ENCODE peak calls at places on chromosomes 16 and 17, in eight cellular contexts. One of them, this sample, is unnamed.

GRCh38 chr17:14158707-14159106 is 78.0 kb downstream of the CDRT15 start:
- DNase-seq in GM12892: no peak
- DNase-seq in stomach: no peak
- DNase-seq in upper lobe of left lung: no peak
- DNase-seq in body of pancreas: no peak
- DNase-seq in tibial nerve: no peak
- DNase-seq in Peyer's patch: no peak
- DNase-seq in thyroid gland: no peak
- DNase-seq in this sample: no peak

GRCh38 chr17:7404737-7405412 is 978 bp upstream of the TMEM256 start:
- DNase-seq in GM12892: peak
- DNase-seq in stomach: peak
- DNase-seq in upper lobe of left lung: peak
- DNase-seq in body of pancreas: peak
- DNase-seq in tibial nerve: peak
- DNase-seq in Peyer's patch: no peak
- DNase-seq in thyroid gland: peak
- DNase-seq in this sample: no peak

GRCh38 chr17:82348866-82349265 is 10.2 kb upstream of the TEX19 start:
- DNase-seq in GM12892: no peak
- DNase-seq in stomach: no peak
- DNase-seq in upper lobe of left lung: no peak
- DNase-seq in body of pancreas: no peak
- DNase-seq in tibial nerve: no peak
- DNase-seq in Peyer's patch: no peak
- DNase-seq in thyroid gland: no peak
- DNase-seq in this sample: no peak

GRCh38 chr16:87945351-87946042 is 5.7 kb upstream of the BANP start:
- DNase-seq in GM12892: no peak
- DNase-seq in stomach: peak
- DNase-seq in upper lobe of left lung: no peak
- DNase-seq in body of pancreas: peak
- DNase-seq in tibial nerve: peak
- DNase-seq in Peyer's patch: peak
- DNase-seq in thyroid gland: peak
- DNase-seq in this sample: no peak

GRCh38 chr17:70407501-70407900 is 238.2 kb downstream of the KCNJ2 start:
- DNase-seq in GM12892: no peak
- DNase-seq in stomach: no peak
- DNase-seq in upper lobe of left lung: no peak
- DNase-seq in body of pancreas: no peak
- DNase-seq in tibial nerve: no peak
- DNase-seq in Peyer's patch: no peak
- DNase-seq in thyroid gland: no peak
- DNase-seq in this sample: no peak

GRCh38 chr16:15874745-15875314 is 13.6 kb downstream of the CEP20 start:
- DNase-seq in GM12892: no peak
- DNase-seq in stomach: peak
- DNase-seq in upper lobe of left lung: no peak
- DNase-seq in body of pancreas: peak
- DNase-seq in tibial nerve: peak
- DNase-seq in Peyer's patch: no peak
- DNase-seq in thyroid gland: peak
- DNase-seq in this sample: no peak

GRCh38 chr16:49542391-49542891 is 168.8 kb downstream of the C16orf78 start:
- DNase-seq in GM12892: no peak
- DNase-seq in stomach: no peak
- DNase-seq in upper lobe of left lung: no peak
- DNase-seq in body of pancreas: no peak
- DNase-seq in tibial nerve: no peak
- DNase-seq in Peyer's patch: no peak
- DNase-seq in thyroid gland: no peak
- DNase-seq in this sample: no peak

GRCh38 chr16:2257726-2258125 is 6.3 kb upstream of the ECI1 start:
- DNase-seq in GM12892: no peak
- DNase-seq in stomach: no peak
- DNase-seq in upper lobe of left lung: no peak
- DNase-seq in body of pancreas: no peak
- DNase-seq in tibial nerve: no peak
- DNase-seq in Peyer's patch: no peak
- DNase-seq in thyroid gland: no peak
- DNase-seq in this sample: no peak

GRCh38 chr16:52597772-52598483 is 51.0 kb upstream of the TOX3 start:
- DNase-seq in GM12892: no peak
- DNase-seq in stomach: peak
- DNase-seq in upper lobe of left lung: no peak
- DNase-seq in body of pancreas: peak
- DNase-seq in tibial nerve: no peak
- DNase-seq in Peyer's patch: no peak
- DNase-seq in thyroid gland: no peak
- DNase-seq in this sample: no peak

GRCh38 chr16:47323241-47323640 is 137.6 kb downstream of the ITFG1 start:
- DNase-seq in GM12892: no peak
- DNase-seq in stomach: no peak
- DNase-seq in upper lobe of left lung: no peak
- DNase-seq in body of pancreas: no peak
- DNase-seq in tibial nerve: no peak
- DNase-seq in Peyer's patch: no peak
- DNase-seq in thyroid gland: no peak
- DNase-seq in this sample: no peak

GRCh38 chr16:86850675-86851074 is 272.3 kb downstream of the FOXL1 start:
- DNase-seq in GM12892: no peak
- DNase-seq in stomach: no peak
- DNase-seq in upper lobe of left lung: no peak
- DNase-seq in body of pancreas: no peak
- DNase-seq in tibial nerve: no peak
- DNase-seq in Peyer's patch: no peak
- DNase-seq in thyroid gland: peak
- DNase-seq in this sample: no peak

GRCh38 chr16:80563807-80564206 is 23.0 kb downstream of the DYNLRB2 start:
- DNase-seq in GM12892: no peak
- DNase-seq in stomach: no peak
- DNase-seq in upper lobe of left lung: no peak
- DNase-seq in body of pancreas: no peak
- DNase-seq in tibial nerve: no peak
- DNase-seq in Peyer's patch: no peak
- DNase-seq in thyroid gland: no peak
- DNase-seq in this sample: no peak

GRCh38 chr16:75062944-75063444 is 53.6 kb downstream of the LDHD start:
- DNase-seq in GM12892: no peak
- DNase-seq in stomach: no peak
- DNase-seq in upper lobe of left lung: peak
- DNase-seq in body of pancreas: no peak
- DNase-seq in tibial nerve: no peak
- DNase-seq in Peyer's patch: no peak
- DNase-seq in thyroid gland: no peak
- DNase-seq in this sample: no peak

GRCh38 chr17:17840751-17841591 is 4.2 kb upstream of the SREBF1 start:
- DNase-seq in GM12892: no peak
- DNase-seq in stomach: no peak
- DNase-seq in upper lobe of left lung: no peak
- DNase-seq in body of pancreas: no peak
- DNase-seq in tibial nerve: no peak
- DNase-seq in Peyer's patch: no peak
- DNase-seq in thyroid gland: no peak
- DNase-seq in this sample: no peak

GRCh38 chr17:35257080-35257701 is 14.3 kb downstream of the SLFN5 start:
- DNase-seq in GM12892: no peak
- DNase-seq in stomach: peak
- DNase-seq in upper lobe of left lung: no peak
- DNase-seq in body of pancreas: peak
- DNase-seq in tibial nerve: no peak
- DNase-seq in Peyer's patch: no peak
- DNase-seq in thyroid gland: peak
- DNase-seq in this sample: no peak

GRCh38 chr16:9843424-9844013 is 338.7 kb downstream of the GRIN2A start:
- DNase-seq in GM12892: no peak
- DNase-seq in stomach: no peak
- DNase-seq in upper lobe of left lung: no peak
- DNase-seq in body of pancreas: no peak
- DNase-seq in tibial nerve: no peak
- DNase-seq in Peyer's patch: no peak
- DNase-seq in thyroid gland: no peak
- DNase-seq in this sample: no peak

GRCh38 chr16:89577055-89577759 is 1.6 kb downstream of the CPNE7 start:
- DNase-seq in GM12892: no peak
- DNase-seq in stomach: no peak
- DNase-seq in upper lobe of left lung: no peak
- DNase-seq in body of pancreas: no peak
- DNase-seq in tibial nerve: no peak
- DNase-seq in Peyer's patch: no peak
- DNase-seq in thyroid gland: no peak
- DNase-seq in this sample: no peak

GRCh38 chr17:34619687-34620217 is 40.4 kb downstream of the TMEM132E start:
- DNase-seq in GM12892: no peak
- DNase-seq in stomach: no peak
- DNase-seq in upper lobe of left lung: no peak
- DNase-seq in body of pancreas: no peak
- DNase-seq in tibial nerve: no peak
- DNase-seq in Peyer's patch: no peak
- DNase-seq in thyroid gland: no peak
- DNase-seq in this sample: no peak

GRCh38 chr17:41864498-41864836 is 756 bp downstream of the KLHL11 start:
- DNase-seq in GM12892: no peak
- DNase-seq in stomach: no peak
- DNase-seq in upper lobe of left lung: peak
- DNase-seq in body of pancreas: no peak
- DNase-seq in tibial nerve: no peak
- DNase-seq in Peyer's patch: no peak
- DNase-seq in thyroid gland: no peak
- DNase-seq in this sample: no peak
- TF ChIP-seq POLR2A in GM12892: no peak
- TF ChIP-seq POLR2A in stomach: no peak
- TF ChIP-seq POLR2A in upper lobe of left lung: no peak
- TF ChIP-seq POLR2A in body of pancreas: no peak
- TF ChIP-seq POLR2A in tibial nerve: no peak
- TF ChIP-seq POLR2A in Peyer's patch: no peak
- TF ChIP-seq POLR2A in thyroid gland: no peak
- TF ChIP-seq POLR2A in this sample: no peak

DNA sequence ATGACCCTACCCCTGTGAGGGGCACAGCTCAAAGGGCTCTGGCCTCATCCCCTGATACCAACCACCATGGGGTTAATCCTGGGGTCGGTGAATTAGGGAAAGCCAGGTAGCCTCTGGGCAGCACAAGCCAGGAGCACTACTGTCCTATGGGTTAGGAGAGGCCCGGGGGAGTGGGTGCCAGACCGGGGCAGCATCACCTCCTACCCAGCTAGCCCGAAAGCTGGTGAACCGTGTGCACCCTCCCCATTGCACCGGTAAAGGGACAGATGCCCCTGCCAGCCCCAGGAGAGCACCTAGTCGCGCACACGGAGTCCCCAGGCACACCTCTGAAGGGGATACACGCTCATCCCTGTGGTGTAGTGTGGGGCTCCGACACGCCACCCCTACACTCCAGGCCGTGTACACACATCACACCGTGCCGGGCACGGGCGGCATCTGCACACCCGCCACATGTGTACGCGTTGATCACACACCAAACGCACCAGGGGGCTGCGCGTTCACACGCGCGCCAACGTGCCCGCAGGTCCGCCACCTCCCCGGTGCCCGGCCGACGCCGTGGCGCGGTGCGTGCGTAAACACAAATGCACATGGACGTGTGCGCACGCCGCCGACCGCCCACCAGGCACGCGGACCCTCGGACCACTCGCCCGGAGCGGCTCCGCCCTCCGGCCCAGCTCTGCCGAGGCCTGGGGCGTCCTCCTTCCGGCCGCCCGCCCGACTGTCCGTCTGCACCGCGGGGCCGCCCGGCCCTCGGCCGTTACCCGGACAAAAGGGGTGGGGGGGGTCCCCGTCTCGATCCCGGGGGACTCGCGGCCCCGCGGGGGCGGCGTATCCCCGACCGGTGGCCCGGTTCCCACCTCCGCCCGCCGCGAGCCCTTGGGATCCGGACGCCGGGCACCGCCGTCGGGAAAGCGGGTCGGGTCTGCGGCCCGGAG is 785 bp downstream of the UBALD1 start:
- DNase-seq in GM12892: peak
- DNase-seq in stomach: no peak
- DNase-seq in upper lobe of left lung: peak
- DNase-seq in body of pancreas: peak
- DNase-seq in tibial nerve: no peak
- DNase-seq in Peyer's patch: no peak
- DNase-seq in thyroid gland: peak
- DNase-seq in this sample: peak
- TF ChIP-seq POLR2A in GM12892: no peak
- TF ChIP-seq POLR2A in stomach: no peak
- TF ChIP-seq POLR2A in upper lobe of left lung: no peak
- TF ChIP-seq POLR2A in body of pancreas: peak
- TF ChIP-seq POLR2A in tibial nerve: no peak
- TF ChIP-seq POLR2A in Peyer's patch: no peak
- TF ChIP-seq POLR2A in thyroid gland: no peak
- TF ChIP-seq POLR2A in this sample: no peak

GRCh38 chr17:5035356-5035755 is at the start of gene SLC52A1:
- DNase-seq in GM12892: no peak
- DNase-seq in stomach: no peak
- DNase-seq in upper lobe of left lung: peak
- DNase-seq in body of pancreas: no peak
- DNase-seq in tibial nerve: no peak
- DNase-seq in Peyer's patch: no peak
- DNase-seq in thyroid gland: peak
- DNase-seq in this sample: no peak
- TF ChIP-seq POLR2A in GM12892: no peak
- TF ChIP-seq POLR2A in stomach: no peak
- TF ChIP-seq POLR2A in upper lobe of left lung: no peak
- TF ChIP-seq POLR2A in body of pancreas: no peak
- TF ChIP-seq POLR2A in tibial nerve: no peak
- TF ChIP-seq POLR2A in Peyer's patch: no peak
- TF ChIP-seq POLR2A in thyroid gland: no peak
- TF ChIP-seq POLR2A in this sample: no peak

GRCh38 chr17:21171309-21171922 is 42.5 kb downstream of the TMEM11 start:
- DNase-seq in GM12892: peak
- DNase-seq in stomach: no peak
- DNase-seq in upper lobe of left lung: peak
- DNase-seq in body of pancreas: no peak
- DNase-seq in tibial nerve: no peak
- DNase-seq in Peyer's patch: no peak
- DNase-seq in thyroid gland: no peak
- DNase-seq in this sample: peak

GRCh38 chr17:21174186-21174585 is 39.8 kb downstream of the TMEM11 start:
- DNase-seq in GM12892: no peak
- DNase-seq in stomach: peak
- DNase-seq in upper lobe of left lung: no peak
- DNase-seq in body of pancreas: no peak
- DNase-seq in tibial nerve: no peak
- DNase-seq in Peyer's patch: no peak
- DNase-seq in thyroid gland: peak
- DNase-seq in this sample: no peak

GRCh38 chr17:21174719-21175118 is 39.2 kb downstream of the TMEM11 start:
- DNase-seq in GM12892: no peak
- DNase-seq in stomach: peak
- DNase-seq in upper lobe of left lung: no peak
- DNase-seq in body of pancreas: no peak
- DNase-seq in tibial nerve: no peak
- DNase-seq in Peyer's patch: no peak
- DNase-seq in thyroid gland: peak
- DNase-seq in this sample: no peak

GRCh38 chr17:21171970-21172510 is 41.9 kb downstream of the TMEM11 start:
- DNase-seq in GM12892: no peak
- DNase-seq in stomach: no peak
- DNase-seq in upper lobe of left lung: peak
- DNase-seq in body of pancreas: no peak
- DNase-seq in tibial nerve: no peak
- DNase-seq in Peyer's patch: no peak
- DNase-seq in thyroid gland: no peak
- DNase-seq in this sample: no peak

GRCh38 chr17:21173543-21173942 is 40.4 kb downstream of the TMEM11 start:
- DNase-seq in GM12892: no peak
- DNase-seq in stomach: no peak
- DNase-seq in upper lobe of left lung: no peak
- DNase-seq in body of pancreas: no peak
- DNase-seq in tibial nerve: no peak
- DNase-seq in Peyer's patch: no peak
- DNase-seq in thyroid gland: no peak
- DNase-seq in this sample: no peak
- TF ChIP-seq POLR2A in GM12892: no peak
- TF ChIP-seq POLR2A in stomach: no peak
- TF ChIP-seq POLR2A in upper lobe of left lung: no peak
- TF ChIP-seq POLR2A in body of pancreas: no peak
- TF ChIP-seq POLR2A in tibial nerve: no peak
- TF ChIP-seq POLR2A in Peyer's patch: no peak
- TF ChIP-seq POLR2A in thyroid gland: no peak
- TF ChIP-seq POLR2A in this sample: no peak